ENCODE peak calls at places on chromosomes 1 and 21, in ten cellular contexts. X, J, W, F, A, B, K, U, C and V are unnamed samples.

GRCh38 chr1:26287033-26287711 is 7.3 kb downstream of the SH3BGRL3 start:
- DNase-seq in X (no peak), J (no peak), W (no peak), F (peak; percentile 21), A (no peak), B (no peak), K (no peak), U (peak; percentile 93), C (no peak), V (no peak)

GRCh38 chr1:228378453-228379164 is 28.0 kb downstream of the TRIM11 start:
- DNase-seq in X (no peak), J (peak; percentile 62), W (no peak), F (peak; percentile 69), A (peak; percentile 89), B (peak; percentile 42), K (peak; percentile 88), U (peak; percentile 88), C (no peak), V (peak; percentile 38)

GRCh38 chr21:32483293-32483595 is 70.7 kb downstream of the EVA1C start:
- DNase-seq in X (no peak), J (no peak), W (no peak), F (no peak), A (no peak), B (no peak), K (no peak), U (no peak), C (peak; percentile 70), V (no peak)

GRCh38 chr1:234320549-234320948 is 52.7 kb upstream of the COA6 start:
- DNase-seq in X (no peak), J (no peak), W (no peak), F (no peak), A (no peak), B (peak; percentile 55), K (no peak), U (no peak), C (peak; percentile 26), V (no peak)

GRCh38 chr1:159826436-159827101 is at the start of gene SLAMF8:
- DNase-seq in X (no peak), J (no peak), W (no peak), F (no peak), A (no peak), B (no peak), K (no peak), U (peak; percentile 84), C (no peak), V (no peak)

GRCh38 chr1:85203573-85204169 is 2.9 kb upstream of the SYDE2 start:
- DNase-seq in X (no peak), J (peak; percentile 81), W (no peak), F (peak; percentile 22), A (no peak), B (no peak), K (no peak), U (no peak), C (no peak), V (no peak)

GRCh38 chr1:78003882-78004718 is 639 bp upstream of the DNAJB4 start:
- DNase-seq in X (no peak), J (peak; percentile 84), W (no peak), F (peak; percentile 83), A (peak; percentile 61), B (peak; percentile 83), K (no peak), U (peak; percentile 78), C (peak; percentile 19), V (no peak)

GRCh38 chr1:1752671-1753606 is 25.3 kb downstream of the NADK start:
- DNase-seq in X (no peak), J (peak; percentile 1), W (no peak), F (no peak), A (no peak), B (no peak), K (peak; percentile 64), U (peak; percentile 74), C (no peak), V (no peak)

GRCh38 chr21:40331804-40332203 is 464.6 kb downstream of the PCP4 start:
- DNase-seq in X (no peak), J (no peak), W (no peak), F (no peak), A (no peak), B (no peak), K (no peak), U (no peak), C (no peak), V (no peak)

GRCh38 chr1:110474444-110474843 is 23.5 kb downstream of the PROK1 start:
- DNase-seq in X (no peak), J (no peak), W (no peak), F (no peak), A (no peak), B (no peak), K (no peak), U (peak; percentile 6), C (no peak), V (no peak)

GRCh38 chr21:45818904-45819285 is 162.7 kb upstream of the COL6A1 start:
- DNase-seq in X (peak; percentile 91), J (peak; percentile 65), W (no peak), F (peak; percentile 84), A (no peak), B (peak; percentile 78), K (no peak), U (no peak), C (no peak), V (peak; percentile 53)

GRCh38 chr1:83588140-83588539 is 410.8 kb downstream of the TTLL7 start:
- DNase-seq in X (no peak), J (no peak), W (no peak), F (no peak), A (no peak), B (no peak), K (no peak), U (no peak), C (no peak), V (no peak)

GRCh38 chr1:6127587-6128163 is 52.4 kb downstream of the CHD5 start:
- DNase-seq in X (no peak), J (peak; percentile 60), W (no peak), F (peak; percentile 23), A (peak; percentile 82), B (peak; percentile 29), K (peak; percentile 94), U (peak; percentile 86), C (peak; percentile 76), V (peak; percentile 89)

GRCh38 chr1:24545673-24546072 is 10.2 kb upstream of the NCMAP start:
- DNase-seq in X (no peak), J (no peak), W (no peak), F (no peak), A (no peak), B (no peak), K (no peak), U (no peak), C (no peak), V (no peak)
- H3K4me3 ChIP-seq in X (no peak overlapping the region), J (no peak overlapping the region), W (no peak overlapping the region), F (no peak overlapping the region), A (no peak overlapping the region), B (no peak overlapping the region), K (no peak overlapping the region), U (no peak overlapping the region), C (no peak overlapping the region), V (no peak overlapping the region)

GRCh38 chr1:206544562-206545257 is 37.4 kb downstream of the RASSF5 start:
- DNase-seq in X (peak; percentile 95), J (peak; percentile 93), W (no peak), F (peak; percentile 31), A (peak; percentile 80), B (peak; percentile 31), K (peak; percentile 89), U (peak; percentile 93), C (peak; percentile 46), V (no peak)
- TF ChIP-seq CTCF in X (peak; percentile 83), J (peak; percentile 99), W (peak; percentile 67), F (peak; percentile 74), A (peak; percentile 63), B (peak; percentile 89), K (peak; percentile 76), U (peak; percentile 88), C (peak; percentile 67), V (peak; percentile 92)

GRCh38 chr1:156675271-156675708 is 1.9 kb downstream of the NES start:
- DNase-seq in X (no peak), J (no peak), W (no peak), F (no peak), A (no peak), B (no peak), K (no peak), U (no peak), C (no peak), V (no peak)
- H3K27me3 ChIP-seq in X (peaks cover 3% of the 10 kb centered on the region), J (no peaks in the 10 kb centered on the region), W (peaks cover 30% of the 10 kb centered on the region), F (peaks cover 6% of the 10 kb centered on the region), A (peaks cover 3% of the 10 kb centered on the region), B (peaks cover 25% of the 10 kb centered on the region), K (peaks cover 23% of the 10 kb centered on the region), U (no peaks in the 10 kb centered on the region), C (peaks cover 5% of the 10 kb centered on the region), V (peaks cover 30% of the 10 kb centered on the region)

GRCh38 chr1:38476784-38477175 is 382.8 kb downstream of the RRAGC start:
- DNase-seq in X (no peak), J (no peak), W (no peak), F (no peak), A (no peak), B (no peak), K (no peak), U (no peak), C (no peak), V (no peak)
- H3K4me3 ChIP-seq in X (peak overlapping the region; percentile 37), J (no peak overlapping the region), W (no peak overlapping the region), F (no peak overlapping the region), A (no peak overlapping the region), B (no peak overlapping the region), K (peak overlapping the region; percentile 3), U (peak overlapping the region; percentile 65), C (no peak overlapping the region), V (no peak overlapping the region)

GRCh38 chr1:87673748-87674147 is 345.1 kb downstream of the LMO4 start:
- DNase-seq in X (no peak), J (peak; percentile 17), W (no peak), F (no peak), A (no peak), B (no peak), K (no peak), U (no peak), C (no peak), V (no peak)
- TF ChIP-seq CTCF in X (no peak), J (peak; percentile 44), W (no peak), F (no peak), A (no peak), B (peak; percentile 15), K (no peak), U (no peak), C (no peak), V (no peak)

DNA sequence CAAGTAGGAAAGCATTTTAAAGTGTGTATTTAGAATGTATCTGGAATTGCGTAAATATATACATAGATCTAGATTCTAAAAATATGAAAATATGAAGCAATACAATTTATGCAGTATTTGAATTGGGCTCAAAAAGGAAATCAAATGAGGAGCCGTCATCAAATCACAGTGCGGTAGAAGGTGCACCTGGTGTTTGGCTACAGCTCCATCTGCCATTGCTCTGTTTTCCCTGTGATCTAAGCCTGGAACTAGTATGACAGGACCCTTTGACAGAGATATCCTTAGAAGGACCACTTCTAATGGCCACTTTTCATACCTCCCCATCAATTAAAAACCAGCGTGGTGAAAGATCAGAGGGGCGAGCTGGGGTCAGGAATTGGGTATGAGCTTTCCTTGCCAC is 202.6 kb downstream of the NFIA start:
- DNase-seq in X (no peak), J (no peak), W (no peak), F (no peak), A (no peak), B (no peak), K (no peak), U (no peak), C (no peak), V (no peak)
- H3K27me3 ChIP-seq in X (no peaks in the 10 kb centered on the region), J (no peaks in the 10 kb centered on the region), W (no peaks in the 10 kb centered on the region), F (no peaks in the 10 kb centered on the region), A (no peaks in the 10 kb centered on the region), B (no peaks in the 10 kb centered on the region), K (no peaks in the 10 kb centered on the region), U (no peaks in the 10 kb centered on the region), C (no peaks in the 10 kb centered on the region), V (no peaks in the 10 kb centered on the region)